ENCODE peak calls at places on chromosomes 2 and 18, in nine cellular contexts. One of them, this sample, is unnamed.
A peak's percentile ranks its signal among the peaks of the same experiment; 100 is the strongest.

GRCh38 chr2:174680221-174680620 is 82.6 kb upstream of the WIPF1 start:
- DNase-seq in WTC11: no peak
- DNase-seq in upper lobe of left lung: no peak
- DNase-seq in fibroblast of pulmonary artery: no peak
- DNase-seq in heart left ventricle: no peak
- DNase-seq in osteocyte: no peak
- DNase-seq in WERI-Rb-1: no peak
- DNase-seq in AG09309: no peak
- DNase-seq in endothelial cell of umbilical vein: no peak
- DNase-seq in this sample: no peak

GRCh38 chr2:69565431-69565839 is 78.1 kb downstream of the AAK1 start:
- DNase-seq in WTC11: peak; percentile 91
- DNase-seq in upper lobe of left lung: no peak
- DNase-seq in fibroblast of pulmonary artery: peak; percentile 41
- DNase-seq in heart left ventricle: peak; percentile 34
- DNase-seq in osteocyte: no peak
- DNase-seq in WERI-Rb-1: peak; percentile 85
- DNase-seq in AG09309: no peak
- DNase-seq in endothelial cell of umbilical vein: peak; percentile 47
- DNase-seq in this sample: no peak

GRCh38 chr2:215888680-215889079 is 124.7 kb downstream of the MREG start:
- DNase-seq in WTC11: no peak
- DNase-seq in upper lobe of left lung: no peak
- DNase-seq in fibroblast of pulmonary artery: no peak
- DNase-seq in heart left ventricle: no peak
- DNase-seq in osteocyte: no peak
- DNase-seq in WERI-Rb-1: no peak
- DNase-seq in AG09309: no peak
- DNase-seq in endothelial cell of umbilical vein: peak; percentile 46
- DNase-seq in this sample: no peak

GRCh38 chr2:144596074-144596871 is 76.4 kb upstream of the ZEB2 start:
- DNase-seq in WTC11: no peak
- DNase-seq in upper lobe of left lung: no peak
- DNase-seq in fibroblast of pulmonary artery: peak; percentile 69
- DNase-seq in heart left ventricle: no peak
- DNase-seq in osteocyte: no peak
- DNase-seq in WERI-Rb-1: no peak
- DNase-seq in AG09309: no peak
- DNase-seq in endothelial cell of umbilical vein: peak; percentile 89
- DNase-seq in this sample: no peak

GRCh38 chr2:196249860-196250259 is 78.5 kb upstream of the STK17B start:
- DNase-seq in WTC11: no peak
- DNase-seq in upper lobe of left lung: no peak
- DNase-seq in fibroblast of pulmonary artery: no peak
- DNase-seq in heart left ventricle: no peak
- DNase-seq in osteocyte: no peak
- DNase-seq in WERI-Rb-1: no peak
- DNase-seq in AG09309: no peak
- DNase-seq in endothelial cell of umbilical vein: no peak
- DNase-seq in this sample: no peak

GRCh38 chr2:237466266-237466665 is 20.8 kb upstream of the MLPH start:
- DNase-seq in WTC11: no peak
- DNase-seq in upper lobe of left lung: no peak
- DNase-seq in fibroblast of pulmonary artery: no peak
- DNase-seq in heart left ventricle: no peak
- DNase-seq in osteocyte: no peak
- DNase-seq in WERI-Rb-1: no peak
- DNase-seq in AG09309: no peak
- DNase-seq in endothelial cell of umbilical vein: no peak
- DNase-seq in this sample: no peak

GRCh38 chr2:204749319-204749718 is 204.0 kb downstream of the PARD3B start:
- DNase-seq in WTC11: no peak
- DNase-seq in upper lobe of left lung: no peak
- DNase-seq in fibroblast of pulmonary artery: peak; percentile 56
- DNase-seq in heart left ventricle: no peak
- DNase-seq in osteocyte: no peak
- DNase-seq in WERI-Rb-1: no peak
- DNase-seq in AG09309: peak; percentile 54
- DNase-seq in endothelial cell of umbilical vein: no peak
- DNase-seq in this sample: no peak

GRCh38 chr2:21289994-21290393 is 166.2 kb downstream of the TDRD15 start:
- DNase-seq in WTC11: no peak
- DNase-seq in upper lobe of left lung: no peak
- DNase-seq in fibroblast of pulmonary artery: no peak
- DNase-seq in heart left ventricle: no peak
- DNase-seq in osteocyte: no peak
- DNase-seq in WERI-Rb-1: no peak
- DNase-seq in AG09309: no peak
- DNase-seq in endothelial cell of umbilical vein: no peak
- DNase-seq in this sample: no peak

GRCh38 chr2:20687260-20687772 is 20.4 kb downstream of the GDF7 start:
- DNase-seq in WTC11: no peak
- DNase-seq in upper lobe of left lung: no peak
- DNase-seq in fibroblast of pulmonary artery: no peak
- DNase-seq in heart left ventricle: no peak
- DNase-seq in osteocyte: no peak
- DNase-seq in WERI-Rb-1: no peak
- DNase-seq in AG09309: no peak
- DNase-seq in endothelial cell of umbilical vein: no peak
- DNase-seq in this sample: no peak

GRCh38 chr2:207584952-207585351 is 40.2 kb downstream of the METTL21A start:
- DNase-seq in WTC11: no peak
- DNase-seq in upper lobe of left lung: no peak
- DNase-seq in fibroblast of pulmonary artery: no peak
- DNase-seq in heart left ventricle: peak; percentile 15
- DNase-seq in osteocyte: no peak
- DNase-seq in WERI-Rb-1: no peak
- DNase-seq in AG09309: no peak
- DNase-seq in endothelial cell of umbilical vein: no peak
- DNase-seq in this sample: no peak

GRCh38 chr2:99354060-99354459 is 16.9 kb downstream of the EIF5B start:
- DNase-seq in WTC11: no peak
- DNase-seq in upper lobe of left lung: no peak
- DNase-seq in fibroblast of pulmonary artery: peak; percentile 22
- DNase-seq in heart left ventricle: no peak
- DNase-seq in osteocyte: no peak
- DNase-seq in WERI-Rb-1: no peak
- DNase-seq in AG09309: no peak
- DNase-seq in endothelial cell of umbilical vein: no peak
- DNase-seq in this sample: no peak

GRCh38 chr2:30807249-30807648 is at the start of gene CAPN13:
- DNase-seq in WTC11: peak; percentile 49
- DNase-seq in upper lobe of left lung: no peak
- DNase-seq in fibroblast of pulmonary artery: no peak
- DNase-seq in heart left ventricle: no peak
- DNase-seq in osteocyte: no peak
- DNase-seq in WERI-Rb-1: no peak
- DNase-seq in AG09309: no peak
- DNase-seq in endothelial cell of umbilical vein: no peak
- DNase-seq in this sample: no peak

GRCh38 chr2:206968139-206969086 is 29.1 kb downstream of the CPO start:
- DNase-seq in WTC11: no peak
- DNase-seq in upper lobe of left lung: no peak
- DNase-seq in fibroblast of pulmonary artery: no peak
- DNase-seq in heart left ventricle: no peak
- DNase-seq in osteocyte: no peak
- DNase-seq in WERI-Rb-1: no peak
- DNase-seq in AG09309: no peak
- DNase-seq in endothelial cell of umbilical vein: no peak
- DNase-seq in this sample: no peak

GRCh38 chr2:187586091-187586632 is 31.9 kb upstream of the TFPI start:
- DNase-seq in WTC11: no peak
- DNase-seq in upper lobe of left lung: no peak
- DNase-seq in fibroblast of pulmonary artery: peak; percentile 95
- DNase-seq in heart left ventricle: no peak
- DNase-seq in osteocyte: no peak
- DNase-seq in WERI-Rb-1: no peak
- DNase-seq in AG09309: no peak
- DNase-seq in endothelial cell of umbilical vein: peak; percentile 27
- DNase-seq in this sample: no peak

GRCh38 chr2:171630812-171631626 is 56.2 kb upstream of the DYNC1I2 start:
- DNase-seq in WTC11: no peak
- DNase-seq in upper lobe of left lung: no peak
- DNase-seq in fibroblast of pulmonary artery: peak; percentile 14
- DNase-seq in heart left ventricle: no peak
- DNase-seq in osteocyte: no peak
- DNase-seq in WERI-Rb-1: no peak
- DNase-seq in AG09309: no peak
- DNase-seq in endothelial cell of umbilical vein: no peak
- DNase-seq in this sample: no peak

GRCh38 chr18:61892683-61893303 is at the start of gene RNF152:
- DNase-seq in WTC11: peak; percentile 53
- DNase-seq in upper lobe of left lung: peak; percentile 48
- DNase-seq in fibroblast of pulmonary artery: peak; percentile 15
- DNase-seq in heart left ventricle: peak; percentile 49
- DNase-seq in osteocyte: no peak
- DNase-seq in WERI-Rb-1: peak; percentile 67
- DNase-seq in AG09309: no peak
- DNase-seq in endothelial cell of umbilical vein: peak; percentile 71
- DNase-seq in this sample: no peak

GRCh38 chr2:12718662-12719399 is 2.1 kb downstream of the TRIB2 start:
- DNase-seq in WTC11: no peak
- DNase-seq in upper lobe of left lung: peak; percentile 85
- DNase-seq in fibroblast of pulmonary artery: peak; percentile 39
- DNase-seq in heart left ventricle: no peak
- DNase-seq in osteocyte: peak; percentile 77
- DNase-seq in WERI-Rb-1: no peak
- DNase-seq in AG09309: no peak
- DNase-seq in endothelial cell of umbilical vein: peak; percentile 30
- DNase-seq in this sample: no peak

GRCh38 chr2:112580084-112580483 is 4.3 kb upstream of the CHCHD5 start:
- DNase-seq in WTC11: no peak
- DNase-seq in upper lobe of left lung: no peak
- DNase-seq in fibroblast of pulmonary artery: no peak
- DNase-seq in heart left ventricle: no peak
- DNase-seq in osteocyte: no peak
- DNase-seq in WERI-Rb-1: no peak
- DNase-seq in AG09309: no peak
- DNase-seq in endothelial cell of umbilical vein: no peak
- DNase-seq in this sample: no peak

GRCh38 chr2:112572005-112572404 is 12.4 kb upstream of the CHCHD5 start:
- DNase-seq in WTC11: no peak
- DNase-seq in upper lobe of left lung: no peak
- DNase-seq in fibroblast of pulmonary artery: no peak
- DNase-seq in heart left ventricle: no peak
- DNase-seq in osteocyte: no peak
- DNase-seq in WERI-Rb-1: no peak
- DNase-seq in AG09309: no peak
- DNase-seq in endothelial cell of umbilical vein: no peak
- DNase-seq in this sample: no peak

GRCh38 chr2:112582314-112582746 is 2.1 kb upstream of the CHCHD5 start:
- DNase-seq in WTC11: no peak
- DNase-seq in upper lobe of left lung: no peak
- DNase-seq in fibroblast of pulmonary artery: peak; percentile 78
- DNase-seq in heart left ventricle: peak; percentile 12
- DNase-seq in osteocyte: no peak
- DNase-seq in WERI-Rb-1: peak; percentile 16
- DNase-seq in AG09309: peak; percentile 32
- DNase-seq in endothelial cell of umbilical vein: peak; percentile 69
- DNase-seq in this sample: no peak

GRCh38 chr2:112579280-112579679 is 5.1 kb upstream of the CHCHD5 start:
- DNase-seq in WTC11: no peak
- DNase-seq in upper lobe of left lung: no peak
- DNase-seq in fibroblast of pulmonary artery: peak; percentile 91
- DNase-seq in heart left ventricle: no peak
- DNase-seq in osteocyte: no peak
- DNase-seq in WERI-Rb-1: no peak
- DNase-seq in AG09309: peak; percentile 71
- DNase-seq in endothelial cell of umbilical vein: peak; percentile 72
- DNase-seq in this sample: no peak

GRCh38 chr2:112577756-112578155 is 6.7 kb upstream of the CHCHD5 start:
- DNase-seq in WTC11: no peak
- DNase-seq in upper lobe of left lung: no peak
- DNase-seq in fibroblast of pulmonary artery: peak; percentile 42
- DNase-seq in heart left ventricle: no peak
- DNase-seq in osteocyte: no peak
- DNase-seq in WERI-Rb-1: no peak
- DNase-seq in AG09309: no peak
- DNase-seq in endothelial cell of umbilical vein: no peak
- DNase-seq in this sample: no peak
- TF ChIP-seq CTCF in WTC11: no peak
- TF ChIP-seq CTCF in upper lobe of left lung: no peak
- TF ChIP-seq CTCF in fibroblast of pulmonary artery: peak; percentile 24
- TF ChIP-seq CTCF in heart left ventricle: no peak
- TF ChIP-seq CTCF in osteocyte: peak; percentile 37
- TF ChIP-seq CTCF in WERI-Rb-1: no peak
- TF ChIP-seq CTCF in AG09309: peak; percentile 20
- TF ChIP-seq CTCF in endothelial cell of umbilical vein: no peak
- TF ChIP-seq CTCF in this sample: peak; percentile 72

GRCh38 chr2:113720167-113720566 is 36.3 kb downstream of the SLC35F5 start:
- DNase-seq in WTC11: no peak
- DNase-seq in upper lobe of left lung: no peak
- DNase-seq in fibroblast of pulmonary artery: peak; percentile 25
- DNase-seq in heart left ventricle: no peak
- DNase-seq in osteocyte: no peak
- DNase-seq in WERI-Rb-1: no peak
- DNase-seq in AG09309: no peak
- DNase-seq in endothelial cell of umbilical vein: peak; percentile 23
- DNase-seq in this sample: no peak
- TF ChIP-seq CTCF in WTC11: no peak
- TF ChIP-seq CTCF in upper lobe of left lung: peak; percentile 32
- TF ChIP-seq CTCF in fibroblast of pulmonary artery: peak; percentile 57
- TF ChIP-seq CTCF in heart left ventricle: peak; percentile 23
- TF ChIP-seq CTCF in osteocyte: peak; percentile 56
- TF ChIP-seq CTCF in WERI-Rb-1: no peak
- TF ChIP-seq CTCF in AG09309: peak; percentile 42
- TF ChIP-seq CTCF in endothelial cell of umbilical vein: peak; percentile 22
- TF ChIP-seq CTCF in this sample: peak; percentile 82

DNA sequence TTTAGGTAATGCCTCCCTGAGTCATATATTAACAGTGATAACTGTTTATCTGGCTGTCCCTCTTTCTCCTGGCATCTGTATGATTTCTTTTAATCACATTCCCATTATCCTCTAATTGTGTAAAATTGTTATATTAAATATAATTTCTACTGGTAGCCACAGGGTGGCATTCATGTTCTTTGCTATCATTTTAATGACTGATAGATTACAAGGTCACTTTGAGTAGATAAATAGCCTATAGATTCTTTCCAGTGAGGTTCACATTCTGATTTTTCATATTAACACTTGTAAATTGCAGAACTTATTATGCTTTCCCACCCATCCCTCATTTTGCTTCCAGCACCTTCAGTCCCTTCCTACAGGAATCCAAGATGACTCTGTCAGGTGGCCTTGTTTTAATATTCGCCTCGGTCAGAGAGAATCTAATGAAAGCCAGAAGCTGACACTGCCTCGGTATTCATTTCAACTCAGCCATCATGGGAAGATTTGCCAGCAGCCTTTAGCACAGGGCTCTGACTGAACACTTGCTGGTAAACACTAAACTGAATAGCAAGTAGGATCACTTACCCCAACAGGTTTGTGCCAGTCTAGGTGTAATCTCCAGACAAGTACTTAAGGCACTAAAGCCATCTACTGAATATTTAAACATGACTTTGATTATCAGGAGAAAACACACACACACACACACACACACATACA is 101.2 kb upstream of the FSHR start:
- DNase-seq in WTC11: no peak
- DNase-seq in upper lobe of left lung: no peak
- DNase-seq in fibroblast of pulmonary artery: peak; percentile 62
- DNase-seq in heart left ventricle: no peak
- DNase-seq in osteocyte: no peak
- DNase-seq in WERI-Rb-1: no peak
- DNase-seq in AG09309: no peak
- DNase-seq in endothelial cell of umbilical vein: peak; percentile 6
- DNase-seq in this sample: no peak
- TF ChIP-seq CTCF in WTC11: no peak
- TF ChIP-seq CTCF in upper lobe of left lung: peak; percentile 12
- TF ChIP-seq CTCF in fibroblast of pulmonary artery: peak; percentile 41
- TF ChIP-seq CTCF in heart left ventricle: peak; percentile 19
- TF ChIP-seq CTCF in osteocyte: peak; percentile 46
- TF ChIP-seq CTCF in WERI-Rb-1: no peak
- TF ChIP-seq CTCF in AG09309: no peak
- TF ChIP-seq CTCF in endothelial cell of umbilical vein: no peak
- TF ChIP-seq CTCF in this sample: peak; percentile 77

GRCh38 chr2:100610381-100610831 is 47.6 kb downstream of the PDCL3 start:
- DNase-seq in WTC11: peak; percentile 86
- DNase-seq in upper lobe of left lung: peak; percentile 89
- DNase-seq in fibroblast of pulmonary artery: peak; percentile 68
- DNase-seq in heart left ventricle: peak; percentile 55
- DNase-seq in osteocyte: no peak
- DNase-seq in WERI-Rb-1: peak; percentile 78
- DNase-seq in AG09309: no peak
- DNase-seq in endothelial cell of umbilical vein: peak; percentile 60
- DNase-seq in this sample: no peak
- TF ChIP-seq CTCF in WTC11: peak; percentile 46
- TF ChIP-seq CTCF in upper lobe of left lung: peak; percentile 61
- TF ChIP-seq CTCF in fibroblast of pulmonary artery: peak; percentile 75
- TF ChIP-seq CTCF in heart left ventricle: peak; percentile 43
- TF ChIP-seq CTCF in osteocyte: peak; percentile 67
- TF ChIP-seq CTCF in WERI-Rb-1: peak; percentile 95
- TF ChIP-seq CTCF in AG09309: peak; percentile 78
- TF ChIP-seq CTCF in endothelial cell of umbilical vein: peak; percentile 88
- TF ChIP-seq CTCF in this sample: peak; percentile 83

This sample was measured in chondrocyte.